ENCODE peak calls at places on chromosomes 16 and 17, in six cellular contexts. One of them, this sample, is unnamed.
A peak's percentile ranks its signal among the peaks of the same experiment; 100 is the strongest.

GRCh38 chr16:73126453-73126853 is 78.5 kb upstream of the ZFHX3 start:
- DNase-seq in astrocyte of the cerebellum: no peak
- DNase-seq in upper lobe of left lung: peak; percentile 53
- DNase-seq in neural crest cell: no peak
- DNase-seq in psoas muscle: peak; percentile 71
- DNase-seq in bronchial epithelial cell: peak; percentile 72
- DNase-seq in this sample: peak; percentile 83

GRCh38 chr17:45050680-45051059 is 762 bp downstream of the DCAKD start:
- DNase-seq in bronchial epithelial cell: no peak
- DNase-seq in neural crest cell: no peak
- DNase-seq in psoas muscle: no peak
- DNase-seq in upper lobe of left lung: no peak
- DNase-seq in astrocyte of the cerebellum: no peak
- DNase-seq in this sample: peak; percentile 40

GRCh38 chr17:81400154-81400938 is 5.1 kb downstream of the BAHCC1 start:
- DNase-seq in psoas muscle: peak; percentile 84
- DNase-seq in upper lobe of left lung: no peak
- DNase-seq in neural crest cell: peak; percentile 61
- DNase-seq in bronchial epithelial cell: no peak
- DNase-seq in astrocyte of the cerebellum: no peak
- DNase-seq in this sample: peak; percentile 68

GRCh38 chr17:61583242-61583641 is 7.8 kb downstream of the NACA2 start:
- DNase-seq in astrocyte of the cerebellum: peak; percentile 40
- DNase-seq in psoas muscle: no peak
- DNase-seq in neural crest cell: no peak
- DNase-seq in upper lobe of left lung: no peak
- DNase-seq in bronchial epithelial cell: peak; percentile 75
- DNase-seq in this sample: peak; percentile 82

GRCh38 chr16:391885-392335 is 5.1 kb upstream of the NME4 start:
- DNase-seq in psoas muscle: peak; percentile 80
- DNase-seq in astrocyte of the cerebellum: peak; percentile 43
- DNase-seq in upper lobe of left lung: peak; percentile 71
- DNase-seq in bronchial epithelial cell: peak; percentile 55
- DNase-seq in neural crest cell: peak; percentile 79
- DNase-seq in this sample: peak; percentile 85

GRCh38 chr16:69906838-69907301 is 44.3 kb upstream of the CLEC18A start:
- DNase-seq in psoas muscle: no peak
- DNase-seq in upper lobe of left lung: no peak
- DNase-seq in neural crest cell: no peak
- DNase-seq in bronchial epithelial cell: peak; percentile 23
- DNase-seq in astrocyte of the cerebellum: peak; percentile 55
- DNase-seq in this sample: peak; percentile 94

GRCh38 chr17:35801583-35802224 is 6.3 kb upstream of the MMP28 start:
- DNase-seq in neural crest cell: no peak
- DNase-seq in astrocyte of the cerebellum: peak; percentile 91
- DNase-seq in psoas muscle: peak; percentile 81
- DNase-seq in bronchial epithelial cell: no peak
- DNase-seq in upper lobe of left lung: peak; percentile 64
- DNase-seq in this sample: peak; percentile 73

GRCh38 chr16:11232852-11233726 is 22.9 kb downstream of the SOCS1 start:
- DNase-seq in bronchial epithelial cell: no peak
- DNase-seq in astrocyte of the cerebellum: no peak
- DNase-seq in psoas muscle: peak; percentile 66
- DNase-seq in upper lobe of left lung: peak; percentile 73
- DNase-seq in neural crest cell: no peak
- DNase-seq in this sample: no peak

GRCh38 chr17:56440391-56440790 is 153.1 kb upstream of the NOG start:
- DNase-seq in psoas muscle: no peak
- DNase-seq in neural crest cell: no peak
- DNase-seq in upper lobe of left lung: no peak
- DNase-seq in astrocyte of the cerebellum: no peak
- DNase-seq in bronchial epithelial cell: peak; percentile 13
- DNase-seq in this sample: peak; percentile 1

GRCh38 chr16:3992297-3993051 is 112.0 kb upstream of the CREBBP start:
- DNase-seq in neural crest cell: no peak
- DNase-seq in psoas muscle: no peak
- DNase-seq in astrocyte of the cerebellum: no peak
- DNase-seq in bronchial epithelial cell: no peak
- DNase-seq in upper lobe of left lung: peak; percentile 60
- DNase-seq in this sample: no peak

GRCh38 chr17:40322417-40323315 is 13.7 kb downstream of the RARA start:
- DNase-seq in psoas muscle: peak; percentile 84
- DNase-seq in bronchial epithelial cell: peak; percentile 57
- DNase-seq in upper lobe of left lung: peak; percentile 89
- DNase-seq in astrocyte of the cerebellum: no peak
- DNase-seq in neural crest cell: no peak
- DNase-seq in this sample: peak; percentile 76

GRCh38 chr17:15395091-15395490 is 53.7 kb upstream of the TEKT3 start:
- DNase-seq in astrocyte of the cerebellum: no peak
- DNase-seq in upper lobe of left lung: no peak
- DNase-seq in neural crest cell: no peak
- DNase-seq in psoas muscle: no peak
- DNase-seq in bronchial epithelial cell: no peak
- DNase-seq in this sample: no peak

GRCh38 chr17:47889734-47890529 is 6.1 kb upstream of the SP2 start:
- DNase-seq in neural crest cell: peak; percentile 91
- DNase-seq in astrocyte of the cerebellum: peak; percentile 68
- DNase-seq in bronchial epithelial cell: peak; percentile 62
- DNase-seq in psoas muscle: peak; percentile 94
- DNase-seq in upper lobe of left lung: peak; percentile 92
- DNase-seq in this sample: peak; percentile 89

GRCh38 chr16:2523801-2524231 is 3.6 kb downstream of the AMDHD2 start:
- DNase-seq in bronchial epithelial cell: no peak
- DNase-seq in neural crest cell: no peak
- DNase-seq in astrocyte of the cerebellum: no peak
- DNase-seq in upper lobe of left lung: no peak
- DNase-seq in psoas muscle: no peak
- DNase-seq in this sample: no peak

GRCh38 chr16:2520097-2520783 is at the start of gene AMDHD2:
- DNase-seq in upper lobe of left lung: peak; percentile 92
- DNase-seq in psoas muscle: peak; percentile 95
- DNase-seq in bronchial epithelial cell: peak; percentile 65
- DNase-seq in neural crest cell: peak; percentile 85
- DNase-seq in astrocyte of the cerebellum: peak; percentile 76
- DNase-seq in this sample: peak; percentile 94

GRCh38 chr16:2518823-2519710 is 1.1 kb upstream of the AMDHD2 start:
- DNase-seq in neural crest cell: no peak
- DNase-seq in bronchial epithelial cell: no peak
- DNase-seq in astrocyte of the cerebellum: no peak
- DNase-seq in psoas muscle: peak; percentile 65
- DNase-seq in upper lobe of left lung: peak; percentile 37
- DNase-seq in this sample: no peak

GRCh38 chr16:2519711-2520080 is 475 bp upstream of the AMDHD2 start:
- DNase-seq in psoas muscle: peak; percentile 63
- DNase-seq in bronchial epithelial cell: no peak
- DNase-seq in astrocyte of the cerebellum: no peak
- DNase-seq in neural crest cell: no peak
- DNase-seq in upper lobe of left lung: peak; percentile 26
- DNase-seq in this sample: no peak

DNA sequence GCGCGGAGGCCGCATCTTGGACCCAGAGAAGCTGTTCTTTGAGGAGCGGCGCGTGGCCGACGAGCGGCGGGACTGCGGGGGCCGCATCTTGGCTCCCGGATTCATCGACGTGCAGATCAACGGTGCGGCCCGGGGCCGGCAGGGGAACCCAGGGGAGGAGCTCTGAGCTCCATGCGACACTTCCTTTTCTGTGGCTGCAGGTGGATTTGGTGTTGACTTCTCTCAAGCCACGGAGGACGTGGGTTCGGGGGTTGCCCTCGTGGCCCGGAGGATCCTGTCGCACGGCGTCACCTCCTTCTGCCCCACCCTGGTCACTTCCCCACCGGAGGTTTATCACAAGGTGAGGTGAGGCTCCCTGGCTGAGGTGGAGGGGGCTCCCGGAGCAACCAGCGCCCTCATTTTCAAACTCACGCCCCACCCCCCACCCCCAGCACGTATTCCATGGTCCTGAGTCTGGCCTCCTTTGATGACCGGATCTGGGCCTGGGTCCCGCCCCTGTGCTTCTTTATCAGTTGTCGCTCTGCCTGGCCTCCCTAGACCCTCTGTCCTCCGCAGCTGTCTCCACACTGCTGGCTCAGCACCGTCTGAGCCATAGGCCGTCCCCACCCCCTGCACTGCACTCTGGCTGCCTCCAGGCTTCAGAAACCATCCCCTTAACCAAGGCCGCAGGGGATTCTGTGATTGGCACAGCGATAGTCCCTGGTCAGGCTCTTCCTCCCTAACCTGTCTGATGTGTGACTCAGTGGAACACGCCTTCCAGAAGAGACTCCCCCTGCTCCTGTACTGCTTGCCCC is 810 bp downstream of the AMDHD2 start:
- DNase-seq in neural crest cell: no peak
- DNase-seq in bronchial epithelial cell: peak; percentile 30
- DNase-seq in psoas muscle: peak; percentile 67
- DNase-seq in astrocyte of the cerebellum: no peak
- DNase-seq in upper lobe of left lung: peak; percentile 61
- DNase-seq in this sample: peak; percentile 28
- TF ChIP-seq CTCF in neural crest cell: no peak
- TF ChIP-seq CTCF in bronchial epithelial cell: no peak
- TF ChIP-seq CTCF in psoas muscle: no peak
- TF ChIP-seq CTCF in astrocyte of the cerebellum: no peak
- TF ChIP-seq CTCF in upper lobe of left lung: no peak
- TF ChIP-seq CTCF in this sample: no peak

DNA sequence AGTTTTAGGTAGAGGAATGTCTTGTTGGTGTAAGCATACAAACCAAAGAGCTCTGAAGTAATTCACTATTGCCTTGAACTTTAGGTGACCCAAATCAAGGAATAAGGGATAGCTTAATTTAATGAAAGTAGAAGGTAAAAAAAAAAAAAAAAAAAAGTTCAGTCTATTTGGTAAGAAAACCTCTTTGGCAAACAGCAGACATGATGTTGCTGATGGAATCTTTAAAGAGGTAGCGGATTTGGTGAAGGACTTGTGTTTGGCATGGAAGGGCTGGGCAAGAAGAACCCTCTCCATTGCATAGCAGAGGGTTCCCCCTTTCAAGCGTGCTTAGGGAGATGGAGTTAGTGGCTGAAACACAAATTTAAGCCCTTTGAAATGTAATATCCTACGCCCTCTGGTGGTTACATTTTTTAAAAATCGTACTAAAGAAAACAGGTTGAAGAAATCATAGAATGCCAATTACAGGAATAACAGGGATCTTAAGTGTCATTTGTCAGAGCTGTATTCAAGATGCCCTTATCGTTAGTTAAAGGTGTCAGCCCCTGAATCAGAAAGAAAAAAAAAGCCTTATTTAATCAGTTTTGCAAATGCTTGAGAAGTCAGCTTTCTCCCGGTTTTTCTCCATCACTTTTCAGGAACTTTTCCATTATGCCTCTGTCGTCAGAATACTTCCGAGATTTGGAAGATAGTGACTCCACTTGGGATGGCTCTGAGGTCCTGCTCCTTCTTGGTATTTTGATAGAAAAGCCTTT is 383.1 kb downstream of the KCNJ2 start:
- DNase-seq in bronchial epithelial cell: peak; percentile 49
- DNase-seq in upper lobe of left lung: no peak
- DNase-seq in psoas muscle: no peak
- DNase-seq in neural crest cell: no peak
- DNase-seq in astrocyte of the cerebellum: peak; percentile 55
- DNase-seq in this sample: peak; percentile 76
- TF ChIP-seq CTCF in bronchial epithelial cell: peak; percentile 25
- TF ChIP-seq CTCF in upper lobe of left lung: peak; percentile 67
- TF ChIP-seq CTCF in psoas muscle: peak; percentile 63
- TF ChIP-seq CTCF in neural crest cell: peak; percentile 81
- TF ChIP-seq CTCF in astrocyte of the cerebellum: peak; percentile 24
- TF ChIP-seq CTCF in this sample: peak; percentile 57

DNA sequence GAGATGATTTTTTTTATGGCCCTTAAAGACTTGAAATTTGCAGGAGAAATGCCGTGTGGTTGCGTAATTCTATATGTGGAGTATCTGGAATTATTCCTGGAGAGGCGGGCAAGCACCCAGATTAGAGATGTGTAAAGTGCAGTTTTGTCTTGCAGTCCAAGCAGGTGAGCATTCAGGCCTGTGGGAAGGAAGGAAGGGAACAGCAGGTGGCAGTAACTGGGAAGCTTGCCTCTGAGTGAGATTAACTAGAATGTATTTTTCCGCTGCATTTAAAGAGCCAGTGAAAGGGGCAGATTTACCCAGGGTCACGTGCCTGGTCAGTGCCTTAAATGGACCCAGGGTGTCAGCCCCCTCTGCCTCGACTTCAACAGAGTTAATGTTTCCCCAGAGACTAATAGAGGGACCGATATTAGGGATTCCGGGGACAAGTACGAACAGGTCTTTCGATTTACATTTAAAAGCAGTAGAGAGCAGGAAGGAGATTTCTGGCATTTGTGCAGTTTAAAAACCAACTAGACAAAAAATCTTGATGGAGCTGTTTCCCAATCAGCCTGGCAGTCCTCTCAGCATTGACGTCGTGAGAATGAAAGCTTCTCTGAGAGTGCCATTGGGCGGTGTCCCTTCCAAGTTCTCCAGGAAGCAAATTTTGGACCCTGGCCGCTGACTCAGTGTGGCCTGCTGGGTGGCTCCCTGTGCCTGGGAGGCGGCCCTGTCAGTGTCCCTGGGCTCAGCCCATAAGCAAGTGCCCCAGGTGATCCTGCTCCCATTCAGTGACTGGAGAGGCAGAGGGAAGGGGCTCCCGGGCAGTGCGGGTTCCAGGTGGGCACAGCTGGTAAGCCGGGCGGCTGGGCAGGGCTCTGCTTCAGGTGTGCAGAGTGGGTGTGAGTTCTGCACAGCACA is 38.2 kb downstream of the KSR1 start:
- DNase-seq in psoas muscle: peak; percentile 87
- DNase-seq in neural crest cell: no peak
- DNase-seq in astrocyte of the cerebellum: peak; percentile 26
- DNase-seq in bronchial epithelial cell: peak; percentile 72
- DNase-seq in upper lobe of left lung: peak; percentile 93
- DNase-seq in this sample: peak; percentile 44
- TF ChIP-seq CTCF in psoas muscle: peak; percentile 61
- TF ChIP-seq CTCF in neural crest cell: peak; percentile 60
- TF ChIP-seq CTCF in astrocyte of the cerebellum: peak; percentile 58
- TF ChIP-seq CTCF in bronchial epithelial cell: peak; percentile 61
- TF ChIP-seq CTCF in upper lobe of left lung: peak; percentile 38
- TF ChIP-seq CTCF in this sample: peak; percentile 50

DNA sequence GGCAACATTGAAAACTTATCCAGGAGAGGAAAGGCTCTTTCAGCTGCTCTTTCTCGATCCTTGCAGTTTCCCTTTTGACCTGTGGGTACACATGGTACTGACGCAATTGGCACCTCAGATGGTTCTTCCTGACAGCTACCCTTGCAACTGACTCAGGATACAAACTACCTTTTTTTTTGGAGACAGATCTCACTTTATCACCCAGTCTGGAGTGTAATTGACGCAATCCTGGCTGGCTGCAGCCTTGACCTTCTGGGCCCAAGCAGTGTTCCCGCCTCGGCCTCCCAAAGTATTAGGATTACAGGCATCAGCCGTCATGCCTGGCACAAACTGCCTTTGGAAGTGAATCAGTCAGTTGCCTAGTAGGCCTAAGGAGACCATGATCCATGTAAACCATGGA is 607.2 kb downstream of the WWOX start:
- DNase-seq in astrocyte of the cerebellum: no peak
- DNase-seq in psoas muscle: peak; percentile 58
- DNase-seq in upper lobe of left lung: no peak
- DNase-seq in bronchial epithelial cell: no peak
- DNase-seq in neural crest cell: no peak
- DNase-seq in this sample: no peak
- TF ChIP-seq CTCF in astrocyte of the cerebellum: no peak
- TF ChIP-seq CTCF in psoas muscle: no peak
- TF ChIP-seq CTCF in upper lobe of left lung: no peak
- TF ChIP-seq CTCF in bronchial epithelial cell: no peak
- TF ChIP-seq CTCF in neural crest cell: no peak
- TF ChIP-seq CTCF in this sample: no peak

GRCh38 chr17:64229815-64230550 is 33.1 kb downstream of the TEX2 start:
- DNase-seq in neural crest cell: no peak
- DNase-seq in psoas muscle: no peak
- DNase-seq in bronchial epithelial cell: no peak
- DNase-seq in astrocyte of the cerebellum: no peak
- DNase-seq in upper lobe of left lung: no peak
- DNase-seq in this sample: no peak
- TF ChIP-seq CTCF in neural crest cell: no peak
- TF ChIP-seq CTCF in psoas muscle: no peak
- TF ChIP-seq CTCF in bronchial epithelial cell: no peak
- TF ChIP-seq CTCF in astrocyte of the cerebellum: no peak
- TF ChIP-seq CTCF in upper lobe of left lung: no peak
- TF ChIP-seq CTCF in this sample: no peak

This sample was measured in choroid plexus epithelial cell.